ENCODE peak calls at places on chromosomes 7 and 10, in five cellular contexts. X is GM04503; C is activated CD8-positive, alpha-beta T cell treated with anti-CD3 and anti-CD28 coated beads for 36 hours; I is iris pigment epithelial cell; V is GM06990. K is an unnamed sample.

GRCh38 chr10:46092523-46093195 is 46.6 kb upstream of the MSMB start:
- DNase-seq in C (peak; percentile 37), I (no peak), X (no peak), V (no peak), K (no peak)

GRCh38 chr7:94666879-94667587 is 11.1 kb upstream of the SGCE start:
- DNase-seq in C (no peak), I (no peak), V (no peak), X (no peak), K (no peak)

GRCh38 chr7:84450802-84451201 is 256.2 kb upstream of the SEMA3A start:
- DNase-seq in X (no peak), I (no peak), C (no peak), V (no peak), K (no peak)

GRCh38 chr10:131049051-131049450 is 262.5 kb downstream of the TCERG1L start:
- DNase-seq in C (no peak), X (no peak), I (no peak), V (no peak), K (no peak)

GRCh38 chr10:79084012-79084971 is 15.5 kb downstream of the ZMIZ1 start:
- DNase-seq in C (peak; percentile 22), V (no peak), X (peak; percentile 84), I (peak; percentile 92), K (peak; percentile 83)

GRCh38 chr10:93319855-93320254 is 162.3 kb downstream of the MYOF start:
- DNase-seq in C (no peak), V (no peak), I (no peak), X (peak; percentile 57), K (no peak)

GRCh38 chr10:5814110-5815107 is 1.2 kb upstream of the GDI2 start:
- DNase-seq in I (peak; percentile 44), X (no peak), V (no peak), C (no peak), K (no peak)

GRCh38 chr10:112183329-112184051 is at the start of gene GPAM:
- DNase-seq in X (peak; percentile 56), C (peak; percentile 98), V (peak; percentile 96), I (peak; percentile 89), K (peak; percentile 68)

GRCh38 chr7:27083646-27084045 is 12.2 kb downstream of the HOXA1 start:
- DNase-seq in I (no peak), C (no peak), V (no peak), X (no peak), K (no peak)

GRCh38 chr10:46558411-46559185 is 2.1 kb upstream of the GPRIN2 start:
- DNase-seq in V (no peak), C (no peak), I (no peak), X (no peak), K (no peak)

GRCh38 chr7:147547252-147547897 is 1043.2 kb upstream of the C7orf33 start:
- DNase-seq in I (peak; percentile 32), C (peak; percentile 17), X (no peak), V (no peak), K (no peak)

GRCh38 chr7:74272305-74273038 is 16.7 kb upstream of the CLIP2 start:
- DNase-seq in I (peak; percentile 86), C (peak; percentile 58), V (peak; percentile 94), X (peak; percentile 90), K (peak; percentile 71)

GRCh38 chr7:46210467-46210866 is 289.4 kb upstream of the IGFBP3 start:
- DNase-seq in I (peak; percentile 42), X (no peak), C (no peak), V (no peak), K (no peak)

GRCh38 chr7:135169936-135170222 is 628 bp downstream of the CYREN start:
- DNase-seq in I (peak; percentile 57), X (no peak), V (no peak), C (no peak), K (no peak)

GRCh38 chr10:91617073-91617580 is 15.7 kb downstream of the PPP1R3C start:
- DNase-seq in V (no peak), C (no peak), X (no peak), I (peak; percentile 95), K (peak; percentile 77)

GRCh38 chr7:32154797-32155196 is 84.6 kb upstream of the PDE1C start:
- DNase-seq in X (no peak), C (no peak), I (no peak), V (no peak), K (peak; percentile 91)

GRCh38 chr7:18475488-18475887 is 20.1 kb upstream of the HDAC9 start:
- DNase-seq in I (no peak), X (no peak), C (no peak), V (no peak), K (no peak)

GRCh38 chr10:96482815-96483588 is 30.7 kb downstream of the TLL2 start:
- DNase-seq in C (no peak), V (no peak), I (no peak), X (no peak), K (no peak)

GRCh38 chr7:79876769-79877362 is 257.8 kb upstream of the GNAI1 start:
- DNase-seq in C (peak; percentile 4), V (no peak), I (peak; percentile 99), X (peak; percentile 13), K (peak; percentile 71)

GRCh38 chr7:5354460-5355279 is 69.0 kb downstream of the TNRC18 start:
- DNase-seq in I (peak; percentile 63), V (no peak), X (peak; percentile 33), C (no peak), K (peak; percentile 80)

GRCh38 chr7:77328669-77329068 is 87.5 kb downstream of the GSAP start:
- DNase-seq in X (peak; percentile 39), C (no peak), I (no peak), V (no peak), K (no peak)

GRCh38 chr7:127907110-127907509 is 124.1 kb downstream of the LRRC4 start:
- DNase-seq in V (no peak), I (no peak), C (no peak), X (no peak), K (no peak)

GRCh38 chr7:13639416-13639815 is 350.1 kb downstream of the ETV1 start:
- DNase-seq in V (no peak), X (no peak), C (no peak), I (no peak), K (no peak)

GRCh38 chr10:74103560-74104248 is 46.9 kb downstream of the AP3M1 start:
- DNase-seq in V (no peak), C (no peak), X (no peak), I (peak; percentile 45), K (no peak)

GRCh38 chr10:15223174-15223573 is 54.7 kb upstream of the NMT2 start:
- DNase-seq in V (no peak), X (no peak), C (no peak), I (peak; percentile 94), K (peak; percentile 74)

GRCh38 chr7:154841731-154842331 is 161.1 kb downstream of the PAXIP1 start:
- DNase-seq in X (no peak), C (no peak), V (no peak), I (no peak), K (no peak)

GRCh38 chr7:81002471-81002870 is 83.6 kb upstream of the SEMA3C start:
- DNase-seq in C (no peak), V (no peak), X (no peak), I (no peak), K (no peak)

GRCh38 chr7:157391036-157391710 is 54.4 kb downstream of the DNAJB6 start:
- DNase-seq in X (no peak), V (no peak), I (no peak), C (no peak), K (no peak)

GRCh38 chr7:17184805-17185689 is 113.4 kb upstream of the AHR start:
- DNase-seq in I (peak; percentile 46), X (peak; percentile 22), C (no peak), V (peak; percentile 31), K (no peak)

GRCh38 chr10:76946268-76946667 is 691.3 kb downstream of the KCNMA1 start:
- DNase-seq in V (no peak), I (peak; percentile 14), X (peak; percentile 31), C (no peak), K (peak; percentile 47)

GRCh38 chr7:30276203-30276900 is 8.0 kb upstream of the ZNRF2 start:
- DNase-seq in X (no peak), I (peak; percentile 64), V (no peak), C (peak; percentile 71), K (peak; percentile 48)